ENCODE peak calls at places on chromosome 4, in five cellular contexts. L, F, K, C and X are unnamed samples.

GRCh38 chr4:74583066-74583700 is 138.2 kb downstream of the AREG start:
- DNase-seq in L (no peak), C (no peak), F (no peak), K (no peak), X (no peak)

GRCh38 chr4:151304755-151305154 is 20.6 kb downstream of the SH3D19 start:
- DNase-seq in C (no peak), F (no peak), L (no peak), K (no peak), X (no peak)

GRCh38 chr4:94676910-94677309 is 80.8 kb upstream of the BMPR1B start:
- DNase-seq in C (no peak), F (no peak), K (no peak), L (no peak), X (no peak)

GRCh38 chr4:39616651-39617050 is 22.0 kb downstream of the SMIM14 start:
- DNase-seq in K (no peak), C (no peak), F (no peak), L (no peak), X (no peak)

GRCh38 chr4:157204634-157205244 is 15.8 kb upstream of the GRIA2 start:
- DNase-seq in L (no peak), F (peak; percentile 29), C (peak; percentile 79), K (no peak), X (no peak)

GRCh38 chr4:162485486-162485885 is 321.7 kb upstream of the FSTL5 start:
- DNase-seq in C (no peak), K (no peak), L (no peak), F (no peak), X (no peak)

GRCh38 chr4:185384877-185385465 is 10.8 kb downstream of the LRP2BP start:
- DNase-seq in K (no peak), F (no peak), L (no peak), C (no peak), X (no peak)

GRCh38 chr4:37858877-37859276 is 32.0 kb upstream of the TBC1D1 start:
- DNase-seq in K (no peak), C (no peak), L (no peak), F (no peak), X (no peak)

GRCh38 chr4:183987987-183988392 is 82.9 kb downstream of the STOX2 start:
- DNase-seq in K (peak; percentile 58), F (peak; percentile 53), C (peak; percentile 77), L (peak; percentile 54), X (peak; percentile 84)

GRCh38 chr4:20490734-20491133 is 209.5 kb upstream of the PACRGL start:
- DNase-seq in K (no peak), L (no peak), C (peak; percentile 38), F (no peak), X (no peak)

GRCh38 chr4:158050942-158051341 is 121.9 kb downstream of the GASK1B start:
- DNase-seq in F (no peak), C (no peak), L (no peak), K (no peak), X (no peak)

GRCh38 chr4:78691971-78692814 is 84.0 kb upstream of the BMP2K start:
- DNase-seq in F (no peak), K (no peak), C (peak; percentile 67), L (no peak), X (no peak)

GRCh38 chr4:151990201-151990600 is 229.4 kb upstream of the GATB start:
- DNase-seq in K (no peak), C (no peak), L (no peak), F (no peak), X (no peak)

GRCh38 chr4:81905966-81906365 is 434.3 kb upstream of the RASGEF1B start:
- DNase-seq in K (no peak), F (no peak), L (no peak), C (no peak), X (no peak)
- TF ChIP-seq CTCF in K (no peak), F (no peak), L (no peak), C (no peak), X (no peak)

DNA sequence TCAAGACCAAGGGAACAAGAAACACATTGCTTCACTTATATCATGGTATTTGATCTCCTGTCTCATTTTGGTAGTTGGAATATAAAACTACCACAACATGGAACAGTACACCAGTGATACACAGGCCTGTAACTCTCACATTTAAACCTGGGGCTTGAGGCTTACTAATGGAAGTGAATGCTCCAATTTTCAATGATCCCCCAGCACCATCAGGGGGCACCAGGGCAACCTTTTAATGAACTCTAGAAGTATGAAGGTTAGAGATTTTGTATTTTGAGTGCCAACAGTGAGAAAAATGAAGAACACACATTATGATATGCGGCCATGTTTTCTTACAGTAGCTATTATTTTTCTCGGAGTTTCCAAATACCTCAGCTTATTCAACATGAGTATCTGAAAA is 50.7 kb downstream of the C4orf33 start:
- DNase-seq in K (no peak), L (no peak), F (no peak), C (no peak), X (no peak)
- TF ChIP-seq CTCF in K (no peak), L (no peak), F (no peak), C (peak; percentile 54), X (no peak)

GRCh38 chr4:170089743-170090666 is at the start of gene AADAT:
- DNase-seq in C (peak; percentile 89), L (peak; percentile 81), F (peak; percentile 87), K (peak; percentile 65), X (peak; percentile 61)
- TF ChIP-seq CTCF in C (peak; percentile 74), L (peak; percentile 60), F (peak; percentile 79), K (peak; percentile 56), X (peak; percentile 30)

GRCh38 chr4:7970031-7970946 is 30.6 kb upstream of the AFAP1 start:
- DNase-seq in L (no peak), C (no peak), K (no peak), F (no peak), X (no peak)
- TF ChIP-seq CTCF in L (no peak), C (no peak), K (no peak), F (no peak), X (no peak)

GRCh38 chr4:141220271-141220654 is 432 bp upstream of the ZNF330 start:
- DNase-seq in L (no peak), F (peak; percentile 1), K (no peak), C (no peak), X (no peak)

GRCh38 chr4:141215972-141216761 is 4.5 kb upstream of the ZNF330 start:
- DNase-seq in C (no peak), F (no peak), K (no peak), L (no peak), X (no peak)

GRCh38 chr4:141215030-141215429 is 5.7 kb upstream of the ZNF330 start:
- DNase-seq in L (no peak), F (no peak), K (no peak), C (no peak), X (no peak)

GRCh38 chr4:141223418-141223817 is 2.7 kb downstream of the ZNF330 start:
- DNase-seq in L (no peak), F (no peak), K (no peak), C (no peak), X (no peak)

GRCh38 chr4:141220655-141221605 is at the start of gene ZNF330:
- DNase-seq in F (peak; percentile 98), C (peak; percentile 94), K (peak; percentile 95), L (peak; percentile 97), X (peak; percentile 78)
- TF ChIP-seq CTCF in F (no peak), C (peak; percentile 45), K (no peak), L (peak; percentile 20), X (no peak)